ENCODE peak calls at places on chromosomes 1 and 21, in eight cellular contexts. One of them, this sample, is unnamed.

GRCh38 chr1:168465942-168466702 is 77.7 kb downstream of the XCL2 start:
- DNase-seq in adipocyte: peak
- DNase-seq in stimulated activated CD4-positive, alpha-beta T cell treated with anti-CD3 and anti-CD28 coated beads, Interleukin-15, amount 100 ng/mL, for 1 hour: no peak
- DNase-seq in stimulated activated CD8-positive, alpha-beta memory T cell treated with anti-CD3 and anti-CD28 coated beads, Interleukin-2, amount 100 ng/mL, for 1 hour: no peak
- DNase-seq in mucosa of gallbladder: peak
- DNase-seq in kidney tubule cell: peak
- DNase-seq in Right ventricle myocardium superior: peak
- DNase-seq in HCEC 1CT: no peak
- DNase-seq in this sample: no peak

GRCh38 chr21:30372139-30372770 is at the start of gene KRTAP13-2:
- DNase-seq in adipocyte: no peak
- DNase-seq in stimulated activated CD4-positive, alpha-beta T cell treated with anti-CD3 and anti-CD28 coated beads, Interleukin-15, amount 100 ng/mL, for 1 hour: no peak
- DNase-seq in stimulated activated CD8-positive, alpha-beta memory T cell treated with anti-CD3 and anti-CD28 coated beads, Interleukin-2, amount 100 ng/mL, for 1 hour: no peak
- DNase-seq in mucosa of gallbladder: no peak
- DNase-seq in kidney tubule cell: no peak
- DNase-seq in Right ventricle myocardium superior: no peak
- DNase-seq in HCEC 1CT: no peak
- DNase-seq in this sample: no peak

GRCh38 chr1:206062464-206062863 is 9.5 kb downstream of the RHEX start:
- DNase-seq in adipocyte: no peak
- DNase-seq in stimulated activated CD4-positive, alpha-beta T cell treated with anti-CD3 and anti-CD28 coated beads, Interleukin-15, amount 100 ng/mL, for 1 hour: no peak
- DNase-seq in stimulated activated CD8-positive, alpha-beta memory T cell treated with anti-CD3 and anti-CD28 coated beads, Interleukin-2, amount 100 ng/mL, for 1 hour: no peak
- DNase-seq in mucosa of gallbladder: no peak
- DNase-seq in kidney tubule cell: no peak
- DNase-seq in Right ventricle myocardium superior: no peak
- DNase-seq in HCEC 1CT: no peak
- DNase-seq in this sample: no peak

GRCh38 chr21:33025106-33025470 is 647 bp upstream of the OLIG2 start:
- DNase-seq in adipocyte: no peak
- DNase-seq in stimulated activated CD4-positive, alpha-beta T cell treated with anti-CD3 and anti-CD28 coated beads, Interleukin-15, amount 100 ng/mL, for 1 hour: no peak
- DNase-seq in stimulated activated CD8-positive, alpha-beta memory T cell treated with anti-CD3 and anti-CD28 coated beads, Interleukin-2, amount 100 ng/mL, for 1 hour: no peak
- DNase-seq in mucosa of gallbladder: no peak
- DNase-seq in kidney tubule cell: no peak
- DNase-seq in Right ventricle myocardium superior: no peak
- DNase-seq in HCEC 1CT: no peak
- DNase-seq in this sample: no peak

GRCh38 chr21:26794597-26795397 is 50.4 kb downstream of the ADAMTS1 start:
- DNase-seq in adipocyte: no peak
- DNase-seq in stimulated activated CD4-positive, alpha-beta T cell treated with anti-CD3 and anti-CD28 coated beads, Interleukin-15, amount 100 ng/mL, for 1 hour: no peak
- DNase-seq in stimulated activated CD8-positive, alpha-beta memory T cell treated with anti-CD3 and anti-CD28 coated beads, Interleukin-2, amount 100 ng/mL, for 1 hour: no peak
- DNase-seq in mucosa of gallbladder: no peak
- DNase-seq in kidney tubule cell: no peak
- DNase-seq in Right ventricle myocardium superior: no peak
- DNase-seq in HCEC 1CT: no peak
- DNase-seq in this sample: no peak

GRCh38 chr1:80054129-80054528 is 1047.6 kb upstream of the ADGRL4 start:
- DNase-seq in adipocyte: peak
- DNase-seq in stimulated activated CD4-positive, alpha-beta T cell treated with anti-CD3 and anti-CD28 coated beads, Interleukin-15, amount 100 ng/mL, for 1 hour: no peak
- DNase-seq in stimulated activated CD8-positive, alpha-beta memory T cell treated with anti-CD3 and anti-CD28 coated beads, Interleukin-2, amount 100 ng/mL, for 1 hour: no peak
- DNase-seq in mucosa of gallbladder: no peak
- DNase-seq in kidney tubule cell: peak
- DNase-seq in Right ventricle myocardium superior: no peak
- DNase-seq in HCEC 1CT: peak
- DNase-seq in this sample: no peak

GRCh38 chr1:230857822-230858221 is 10.5 kb downstream of the C1orf198 start:
- DNase-seq in adipocyte: peak
- DNase-seq in stimulated activated CD4-positive, alpha-beta T cell treated with anti-CD3 and anti-CD28 coated beads, Interleukin-15, amount 100 ng/mL, for 1 hour: no peak
- DNase-seq in stimulated activated CD8-positive, alpha-beta memory T cell treated with anti-CD3 and anti-CD28 coated beads, Interleukin-2, amount 100 ng/mL, for 1 hour: no peak
- DNase-seq in mucosa of gallbladder: no peak
- DNase-seq in kidney tubule cell: peak
- DNase-seq in Right ventricle myocardium superior: no peak
- DNase-seq in HCEC 1CT: no peak
- DNase-seq in this sample: no peak

GRCh38 chr1:29579821-29580425 is 343.6 kb downstream of the PTPRU start:
- DNase-seq in adipocyte: peak
- DNase-seq in stimulated activated CD4-positive, alpha-beta T cell treated with anti-CD3 and anti-CD28 coated beads, Interleukin-15, amount 100 ng/mL, for 1 hour: no peak
- DNase-seq in stimulated activated CD8-positive, alpha-beta memory T cell treated with anti-CD3 and anti-CD28 coated beads, Interleukin-2, amount 100 ng/mL, for 1 hour: no peak
- DNase-seq in mucosa of gallbladder: no peak
- DNase-seq in kidney tubule cell: peak
- DNase-seq in Right ventricle myocardium superior: no peak
- DNase-seq in HCEC 1CT: no peak
- DNase-seq in this sample: no peak

GRCh38 chr1:218384576-218384975 is 39.4 kb downstream of the TGFB2 start:
- DNase-seq in adipocyte: peak
- DNase-seq in stimulated activated CD4-positive, alpha-beta T cell treated with anti-CD3 and anti-CD28 coated beads, Interleukin-15, amount 100 ng/mL, for 1 hour: no peak
- DNase-seq in stimulated activated CD8-positive, alpha-beta memory T cell treated with anti-CD3 and anti-CD28 coated beads, Interleukin-2, amount 100 ng/mL, for 1 hour: no peak
- DNase-seq in mucosa of gallbladder: no peak
- DNase-seq in kidney tubule cell: peak
- DNase-seq in Right ventricle myocardium superior: no peak
- DNase-seq in HCEC 1CT: peak
- DNase-seq in this sample: no peak